ENCODE peak calls at places on chromosome 21, in eight cellular contexts. One of them, this sample, is unnamed. For H3K27me3, the result is how much of the 10 kb centered on the place peaks cover.

GRCh38 chr21:34105947-34106541 is 32.7 kb downstream of the MRPS6 start:
- DNase-seq in dorsolateral prefrontal cortex: no peak
- DNase-seq in CD4-positive, CD25-positive, alpha-beta regulatory T cell: no peak
- DNase-seq in tibial nerve: no peak
- DNase-seq in CD8-positive, alpha-beta T cell: no peak
- DNase-seq in CD4-positive, alpha-beta T cell: no peak
- DNase-seq in fibroblast of lung: no peak
- DNase-seq in WERI-Rb-1: no peak
- DNase-seq in this sample: no peak

GRCh38 chr21:32392880-32393676 is at the start of gene URB1:
- DNase-seq in dorsolateral prefrontal cortex: peak
- DNase-seq in CD4-positive, CD25-positive, alpha-beta regulatory T cell: peak
- DNase-seq in tibial nerve: peak
- DNase-seq in CD8-positive, alpha-beta T cell: peak
- DNase-seq in CD4-positive, alpha-beta T cell: peak
- DNase-seq in fibroblast of lung: peak
- DNase-seq in WERI-Rb-1: peak
- DNase-seq in this sample: no peak

GRCh38 chr21:36719614-36720013 is 20.7 kb downstream of the SIM2 start:
- DNase-seq in dorsolateral prefrontal cortex: peak
- DNase-seq in CD4-positive, CD25-positive, alpha-beta regulatory T cell: no peak
- DNase-seq in tibial nerve: no peak
- DNase-seq in CD8-positive, alpha-beta T cell: no peak
- DNase-seq in CD4-positive, alpha-beta T cell: peak
- DNase-seq in fibroblast of lung: no peak
- DNase-seq in WERI-Rb-1: no peak
- DNase-seq in this sample: no peak

GRCh38 chr21:32347351-32347750 is 45.5 kb downstream of the URB1 start:
- DNase-seq in dorsolateral prefrontal cortex: no peak
- DNase-seq in CD4-positive, CD25-positive, alpha-beta regulatory T cell: no peak
- DNase-seq in tibial nerve: no peak
- DNase-seq in CD8-positive, alpha-beta T cell: no peak
- DNase-seq in CD4-positive, alpha-beta T cell: no peak
- DNase-seq in fibroblast of lung: no peak
- DNase-seq in WERI-Rb-1: no peak
- DNase-seq in this sample: no peak

GRCh38 chr21:7917729-7918128 is 2603.7 kb upstream of the TPTE start:
- DNase-seq in dorsolateral prefrontal cortex: no peak
- DNase-seq in CD4-positive, CD25-positive, alpha-beta regulatory T cell: no peak
- DNase-seq in tibial nerve: no peak
- DNase-seq in CD8-positive, alpha-beta T cell: no peak
- DNase-seq in CD4-positive, alpha-beta T cell: no peak
- DNase-seq in fibroblast of lung: no peak
- DNase-seq in WERI-Rb-1: no peak
- DNase-seq in this sample: no peak

GRCh38 chr21:15638856-15639549 is 90.8 kb upstream of the USP25 start:
- DNase-seq in dorsolateral prefrontal cortex: peak
- DNase-seq in CD4-positive, CD25-positive, alpha-beta regulatory T cell: no peak
- DNase-seq in tibial nerve: no peak
- DNase-seq in CD8-positive, alpha-beta T cell: no peak
- DNase-seq in CD4-positive, alpha-beta T cell: no peak
- DNase-seq in fibroblast of lung: peak
- DNase-seq in WERI-Rb-1: no peak
- DNase-seq in this sample: peak

GRCh38 chr21:31612889-31613785 is 46.4 kb upstream of the SOD1 start:
- DNase-seq in dorsolateral prefrontal cortex: no peak
- DNase-seq in CD4-positive, CD25-positive, alpha-beta regulatory T cell: no peak
- DNase-seq in tibial nerve: no peak
- DNase-seq in CD8-positive, alpha-beta T cell: no peak
- DNase-seq in CD4-positive, alpha-beta T cell: no peak
- DNase-seq in fibroblast of lung: peak
- DNase-seq in WERI-Rb-1: peak
- DNase-seq in this sample: no peak

GRCh38 chr21:25370311-25370744 is 237.0 kb downstream of the MRPL39 start:
- DNase-seq in dorsolateral prefrontal cortex: no peak
- DNase-seq in CD4-positive, CD25-positive, alpha-beta regulatory T cell: no peak
- DNase-seq in tibial nerve: no peak
- DNase-seq in CD8-positive, alpha-beta T cell: no peak
- DNase-seq in CD4-positive, alpha-beta T cell: no peak
- DNase-seq in fibroblast of lung: peak
- DNase-seq in WERI-Rb-1: no peak
- DNase-seq in this sample: peak

GRCh38 chr21:29300547-29301138 is 1.9 kb downstream of the BACH1 start:
- DNase-seq in dorsolateral prefrontal cortex: no peak
- DNase-seq in CD4-positive, CD25-positive, alpha-beta regulatory T cell: no peak
- DNase-seq in tibial nerve: no peak
- DNase-seq in CD8-positive, alpha-beta T cell: no peak
- DNase-seq in CD4-positive, alpha-beta T cell: no peak
- DNase-seq in fibroblast of lung: peak
- DNase-seq in WERI-Rb-1: peak
- DNase-seq in this sample: no peak

GRCh38 chr21:36767096-36767495 is 68.2 kb downstream of the SIM2 start:
- DNase-seq in dorsolateral prefrontal cortex: no peak
- DNase-seq in CD4-positive, CD25-positive, alpha-beta regulatory T cell: no peak
- DNase-seq in tibial nerve: no peak
- DNase-seq in CD8-positive, alpha-beta T cell: no peak
- DNase-seq in CD4-positive, alpha-beta T cell: no peak
- DNase-seq in fibroblast of lung: no peak
- DNase-seq in WERI-Rb-1: no peak
- DNase-seq in this sample: no peak

GRCh38 chr21:33895356-33895755 is 20.2 kb downstream of the ATP5PO start:
- DNase-seq in dorsolateral prefrontal cortex: no peak
- DNase-seq in CD4-positive, CD25-positive, alpha-beta regulatory T cell: no peak
- DNase-seq in tibial nerve: no peak
- DNase-seq in CD8-positive, alpha-beta T cell: no peak
- DNase-seq in CD4-positive, alpha-beta T cell: no peak
- DNase-seq in fibroblast of lung: no peak
- DNase-seq in WERI-Rb-1: no peak
- DNase-seq in this sample: no peak

GRCh38 chr21:29610960-29611359 is 312.2 kb downstream of the BACH1 start:
- DNase-seq in dorsolateral prefrontal cortex: no peak
- DNase-seq in CD4-positive, CD25-positive, alpha-beta regulatory T cell: no peak
- DNase-seq in tibial nerve: no peak
- DNase-seq in CD8-positive, alpha-beta T cell: no peak
- DNase-seq in CD4-positive, alpha-beta T cell: no peak
- DNase-seq in fibroblast of lung: no peak
- DNase-seq in WERI-Rb-1: no peak
- DNase-seq in this sample: no peak

GRCh38 chr21:15159382-15160020 is 94.7 kb upstream of the NRIP1 start:
- DNase-seq in dorsolateral prefrontal cortex: no peak
- DNase-seq in CD4-positive, CD25-positive, alpha-beta regulatory T cell: no peak
- DNase-seq in tibial nerve: no peak
- DNase-seq in CD8-positive, alpha-beta T cell: no peak
- DNase-seq in CD4-positive, alpha-beta T cell: no peak
- DNase-seq in fibroblast of lung: peak
- DNase-seq in WERI-Rb-1: no peak
- DNase-seq in this sample: no peak

GRCh38 chr21:16241500-16241963 is 511.8 kb downstream of the USP25 start:
- DNase-seq in dorsolateral prefrontal cortex: no peak
- DNase-seq in CD4-positive, CD25-positive, alpha-beta regulatory T cell: no peak
- DNase-seq in tibial nerve: no peak
- DNase-seq in CD8-positive, alpha-beta T cell: no peak
- DNase-seq in CD4-positive, alpha-beta T cell: no peak
- DNase-seq in fibroblast of lung: no peak
- DNase-seq in WERI-Rb-1: no peak
- DNase-seq in this sample: no peak

GRCh38 chr21:33848252-33848953 is 67.2 kb downstream of the ATP5PO start:
- DNase-seq in dorsolateral prefrontal cortex: no peak
- DNase-seq in CD4-positive, CD25-positive, alpha-beta regulatory T cell: no peak
- DNase-seq in tibial nerve: no peak
- DNase-seq in CD8-positive, alpha-beta T cell: no peak
- DNase-seq in CD4-positive, alpha-beta T cell: no peak
- DNase-seq in fibroblast of lung: no peak
- DNase-seq in WERI-Rb-1: no peak
- DNase-seq in this sample: peak

GRCh38 chr21:29827236-29827635 is 112.6 kb downstream of the GRIK1 start:
- DNase-seq in dorsolateral prefrontal cortex: no peak
- DNase-seq in CD4-positive, CD25-positive, alpha-beta regulatory T cell: no peak
- DNase-seq in tibial nerve: no peak
- DNase-seq in CD8-positive, alpha-beta T cell: no peak
- DNase-seq in CD4-positive, alpha-beta T cell: no peak
- DNase-seq in fibroblast of lung: no peak
- DNase-seq in WERI-Rb-1: no peak
- DNase-seq in this sample: no peak

GRCh38 chr21:20040768-20041167 is 957.4 kb upstream of the NCAM2 start:
- DNase-seq in dorsolateral prefrontal cortex: no peak
- DNase-seq in CD4-positive, CD25-positive, alpha-beta regulatory T cell: no peak
- DNase-seq in tibial nerve: no peak
- DNase-seq in CD8-positive, alpha-beta T cell: no peak
- DNase-seq in CD4-positive, alpha-beta T cell: no peak
- DNase-seq in fibroblast of lung: no peak
- DNase-seq in WERI-Rb-1: no peak
- DNase-seq in this sample: no peak

GRCh38 chr21:34337741-34338140 is 26.1 kb upstream of the KCNE2 start:
- DNase-seq in dorsolateral prefrontal cortex: no peak
- DNase-seq in CD4-positive, CD25-positive, alpha-beta regulatory T cell: no peak
- DNase-seq in tibial nerve: no peak
- DNase-seq in CD8-positive, alpha-beta T cell: no peak
- DNase-seq in CD4-positive, alpha-beta T cell: no peak
- DNase-seq in fibroblast of lung: peak
- DNase-seq in WERI-Rb-1: no peak
- DNase-seq in this sample: no peak

GRCh38 chr21:26405735-26406361 is 167.2 kb downstream of the CYYR1 start:
- DNase-seq in dorsolateral prefrontal cortex: no peak
- DNase-seq in CD4-positive, CD25-positive, alpha-beta regulatory T cell: no peak
- DNase-seq in tibial nerve: no peak
- DNase-seq in CD8-positive, alpha-beta T cell: no peak
- DNase-seq in CD4-positive, alpha-beta T cell: no peak
- DNase-seq in fibroblast of lung: peak
- DNase-seq in WERI-Rb-1: no peak
- DNase-seq in this sample: peak

GRCh38 chr21:35562876-35563275 is 497.4 kb downstream of the SETD4 start:
- DNase-seq in dorsolateral prefrontal cortex: no peak
- DNase-seq in CD4-positive, CD25-positive, alpha-beta regulatory T cell: no peak
- DNase-seq in tibial nerve: no peak
- DNase-seq in CD8-positive, alpha-beta T cell: no peak
- DNase-seq in CD4-positive, alpha-beta T cell: no peak
- DNase-seq in fibroblast of lung: no peak
- DNase-seq in WERI-Rb-1: no peak
- DNase-seq in this sample: no peak

GRCh38 chr21:42308914-42309752 is 6.1 kb downstream of the TFF3 start:
- DNase-seq in dorsolateral prefrontal cortex: no peak
- DNase-seq in CD4-positive, CD25-positive, alpha-beta regulatory T cell: no peak
- DNase-seq in tibial nerve: no peak
- DNase-seq in CD8-positive, alpha-beta T cell: no peak
- DNase-seq in CD4-positive, alpha-beta T cell: no peak
- DNase-seq in fibroblast of lung: no peak
- DNase-seq in WERI-Rb-1: no peak
- DNase-seq in this sample: no peak
- H3K27me3 ChIP-seq in dorsolateral prefrontal cortex: under half
- H3K27me3 ChIP-seq in CD4-positive, CD25-positive, alpha-beta regulatory T cell: under half
- H3K27me3 ChIP-seq in tibial nerve: under half
- H3K27me3 ChIP-seq in CD8-positive, alpha-beta T cell: under half
- H3K27me3 ChIP-seq in CD4-positive, alpha-beta T cell: under half
- H3K27me3 ChIP-seq in fibroblast of lung: under half
- H3K27me3 ChIP-seq in WERI-Rb-1: under half
- H3K27me3 ChIP-seq in this sample: under half

DNA sequence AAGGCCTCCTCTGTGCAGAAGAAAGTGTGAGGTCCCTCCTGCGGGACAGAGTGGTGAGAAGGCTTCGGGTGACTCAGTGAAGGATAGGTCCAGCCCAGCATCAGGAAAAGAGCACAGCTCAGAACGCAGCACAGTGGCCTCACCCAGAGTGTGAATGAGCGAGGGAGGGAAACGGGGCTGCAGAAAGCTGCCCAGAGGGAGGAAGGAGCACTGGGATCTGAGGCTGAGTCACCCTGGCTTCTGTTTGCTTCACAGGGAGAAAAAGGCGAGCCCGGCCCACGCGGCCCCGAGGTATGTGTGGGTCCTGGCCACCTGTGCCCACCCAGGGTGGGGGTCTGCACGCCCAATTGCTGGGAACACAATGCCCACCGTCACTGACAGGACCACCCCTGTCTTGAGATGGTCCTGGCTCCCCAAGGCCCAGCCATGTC is 24.3 kb downstream of the COL6A2 start:
- DNase-seq in dorsolateral prefrontal cortex: peak
- DNase-seq in CD4-positive, CD25-positive, alpha-beta regulatory T cell: no peak
- DNase-seq in tibial nerve: peak
- DNase-seq in CD8-positive, alpha-beta T cell: no peak
- DNase-seq in CD4-positive, alpha-beta T cell: no peak
- DNase-seq in fibroblast of lung: peak
- DNase-seq in WERI-Rb-1: no peak
- DNase-seq in this sample: no peak
- H3K27me3 ChIP-seq in dorsolateral prefrontal cortex: under half
- H3K27me3 ChIP-seq in CD4-positive, CD25-positive, alpha-beta regulatory T cell: under half
- H3K27me3 ChIP-seq in tibial nerve: under half
- H3K27me3 ChIP-seq in CD8-positive, alpha-beta T cell: under half
- H3K27me3 ChIP-seq in CD4-positive, alpha-beta T cell: under half
- H3K27me3 ChIP-seq in fibroblast of lung: under half
- H3K27me3 ChIP-seq in WERI-Rb-1: under half
- H3K27me3 ChIP-seq in this sample: under half

GRCh38 chr21:41319273-41319672 is 2.7 kb downstream of the FAM3B start:
- DNase-seq in dorsolateral prefrontal cortex: no peak
- DNase-seq in CD4-positive, CD25-positive, alpha-beta regulatory T cell: no peak
- DNase-seq in tibial nerve: no peak
- DNase-seq in CD8-positive, alpha-beta T cell: no peak
- DNase-seq in CD4-positive, alpha-beta T cell: no peak
- DNase-seq in fibroblast of lung: no peak
- DNase-seq in WERI-Rb-1: no peak
- DNase-seq in this sample: no peak
- H3K27me3 ChIP-seq in dorsolateral prefrontal cortex: under half
- H3K27me3 ChIP-seq in CD4-positive, CD25-positive, alpha-beta regulatory T cell: under half
- H3K27me3 ChIP-seq in tibial nerve: under half
- H3K27me3 ChIP-seq in CD8-positive, alpha-beta T cell: under half
- H3K27me3 ChIP-seq in CD4-positive, alpha-beta T cell: under half
- H3K27me3 ChIP-seq in fibroblast of lung: under half
- H3K27me3 ChIP-seq in WERI-Rb-1: under half
- H3K27me3 ChIP-seq in this sample: under half

DNA sequence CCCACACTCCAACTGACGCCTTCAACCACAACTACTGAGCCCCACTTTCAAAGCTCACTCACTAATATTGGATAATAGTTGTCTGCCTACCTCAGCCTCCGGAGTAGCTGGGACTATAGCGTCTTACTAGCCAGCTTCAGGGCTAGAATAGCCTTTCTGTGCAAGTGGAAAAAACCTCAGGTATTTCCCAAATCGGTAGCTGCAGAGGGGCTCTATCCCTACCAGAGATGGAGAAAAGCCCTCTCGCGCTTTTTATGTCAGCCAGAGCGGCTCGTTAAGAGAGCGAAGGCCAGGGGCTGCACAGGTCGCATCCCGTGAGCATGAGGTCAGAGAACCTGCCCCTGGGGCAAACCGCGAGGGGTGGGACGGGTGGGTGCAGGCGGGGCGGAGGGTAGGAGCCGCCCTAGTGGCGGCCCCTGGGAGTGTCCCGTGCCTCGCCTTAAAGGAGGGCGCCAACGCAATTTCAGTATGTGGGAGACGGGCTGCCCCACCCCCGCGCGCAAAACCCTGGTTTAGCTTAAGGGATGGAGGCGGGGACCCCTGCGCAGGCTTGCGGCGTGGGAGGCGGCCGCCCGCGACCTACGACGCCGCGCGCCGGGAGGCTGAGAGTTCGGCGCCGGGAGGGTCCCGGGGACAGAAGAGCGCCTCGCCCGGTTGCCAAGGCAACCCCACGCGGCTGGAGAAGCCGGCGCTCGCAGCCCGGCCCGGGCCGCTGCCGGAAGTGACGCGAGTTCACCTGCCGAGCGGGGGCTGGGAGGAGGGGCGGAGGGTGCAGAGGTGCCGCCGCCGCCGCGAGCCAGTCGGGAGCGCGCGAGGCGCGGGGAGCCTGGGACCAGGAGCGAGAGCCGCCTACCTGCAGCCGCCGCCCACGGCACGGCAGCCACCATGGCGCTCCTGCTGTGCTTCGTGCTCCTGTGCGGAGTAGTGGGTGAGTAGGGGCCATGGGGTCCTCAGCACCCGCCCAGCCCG is at the start of gene CXADR:
- DNase-seq in dorsolateral prefrontal cortex: peak
- DNase-seq in CD4-positive, CD25-positive, alpha-beta regulatory T cell: peak
- DNase-seq in tibial nerve: no peak
- DNase-seq in CD8-positive, alpha-beta T cell: peak
- DNase-seq in CD4-positive, alpha-beta T cell: peak
- DNase-seq in fibroblast of lung: peak
- DNase-seq in WERI-Rb-1: peak
- DNase-seq in this sample: no peak
- H3K27me3 ChIP-seq in dorsolateral prefrontal cortex: under half
- H3K27me3 ChIP-seq in CD4-positive, CD25-positive, alpha-beta regulatory T cell: under half
- H3K27me3 ChIP-seq in tibial nerve: under half
- H3K27me3 ChIP-seq in CD8-positive, alpha-beta T cell: under half
- H3K27me3 ChIP-seq in CD4-positive, alpha-beta T cell: under half
- H3K27me3 ChIP-seq in fibroblast of lung: under half
- H3K27me3 ChIP-seq in WERI-Rb-1: under half
- H3K27me3 ChIP-seq in this sample: under half

This sample was measured in kidney epithelial cell.